ENCODE peak calls at places on chromosomes 16 and 17, in five cellular contexts. D, M, W, H and G are unnamed samples.

GRCh38 chr16:22670551-22670970 is 143.4 kb upstream of the HS3ST2 start:
- DNase-seq in D (peak; percentile 60), M (peak; percentile 95), W (no peak), H (peak; percentile 50), G (peak; percentile 99)

GRCh38 chr17:78324391-78325075 is 35.3 kb downstream of the SOCS3 start:
- DNase-seq in D (no peak), M (peak; percentile 71), W (no peak), H (no peak), G (no peak)

GRCh38 chr17:54435966-54436365 is 464.7 kb upstream of the TOM1L1 start:
- DNase-seq in D (no peak), M (peak; percentile 10), W (no peak), H (no peak), G (no peak)

GRCh38 chr17:41664587-41665565 is 23.8 kb upstream of the EIF1 start:
- DNase-seq in D (no peak), M (no peak), W (no peak), H (no peak), G (no peak)

GRCh38 chr17:71496552-71496951 is 624.3 kb upstream of the SOX9 start:
- DNase-seq in D (no peak), M (no peak), W (no peak), H (no peak), G (no peak)

GRCh38 chr16:87227651-87228015 is 89.6 kb downstream of the C16orf95 start:
- DNase-seq in D (no peak), M (peak; percentile 24), W (no peak), H (no peak), G (no peak)

GRCh38 chr17:6461246-6461645 is 17.0 kb downstream of the PIMREG start:
- DNase-seq in D (no peak), M (no peak), W (no peak), H (no peak), G (no peak)

GRCh38 chr17:76492989-76493501 is 8.2 kb downstream of the RHBDF2 start:
- DNase-seq in D (no peak), M (no peak), W (peak; percentile 80), H (no peak), G (no peak)

GRCh38 chr16:56708418-56708817 is 21.5 kb upstream of the NUP93 start:
- DNase-seq in D (no peak), M (peak; percentile 18), W (no peak), H (no peak), G (no peak)

GRCh38 chr16:79165541-79165940 is 435.0 kb downstream of the MAF start:
- DNase-seq in D (no peak), M (no peak), W (no peak), H (no peak), G (no peak)

GRCh38 chr17:44171931-44172455 is 1.5 kb downstream of the ASB16 start:
- DNase-seq in D (no peak), M (no peak), W (no peak), H (no peak), G (no peak)

GRCh38 chr17:50793007-50793406 is 25.7 kb upstream of the ANKRD40CL start:
- DNase-seq in D (no peak), M (no peak), W (no peak), H (no peak), G (no peak)

GRCh38 chr17:47733047-47733413 is at the start of gene TBX21:
- DNase-seq in D (peak; percentile 90), M (peak; percentile 90), W (no peak), H (peak; percentile 73), G (peak; percentile 84)

GRCh38 chr17:42989726-42990652 is 8.2 kb upstream of the RPL27 start:
- DNase-seq in D (peak; percentile 76), M (no peak), W (no peak), H (peak; percentile 32), G (no peak)

GRCh38 chr17:28074010-28074409 is 31.5 kb downstream of the NLK start:
- DNase-seq in D (no peak), M (no peak), W (no peak), H (no peak), G (no peak)

GRCh38 chr17:57935833-57936807 is 19.1 kb downstream of the CUEDC1 start:
- DNase-seq in D (no peak), M (peak; percentile 48), W (no peak), H (peak; percentile 80), G (no peak)

GRCh38 chr16:4882633-4883285 is 35.5 kb downstream of the UBN1 start:
- DNase-seq in D (no peak), M (no peak), W (no peak), H (no peak), G (no peak)

GRCh38 chr17:6374761-6375312 is 60.1 kb downstream of the AIPL1 start:
- DNase-seq in D (peak; percentile 86), M (peak; percentile 61), W (no peak), H (no peak), G (peak; percentile 8)

GRCh38 chr16:58970775-58971174 is 236.7 kb upstream of the GOT2 start:
- DNase-seq in D (no peak), M (no peak), W (no peak), H (no peak), G (no peak)

GRCh38 chr17:15279011-15279477 is 13.9 kb upstream of the PMP22 start:
- DNase-seq in D (peak; percentile 82), M (no peak), W (no peak), H (no peak), G (no peak)

GRCh38 chr17:2954898-2955445 is 108.4 kb downstream of the OR1D5 start:
- DNase-seq in D (peak; percentile 90), M (no peak), W (no peak), H (peak; percentile 98), G (no peak)

GRCh38 chr17:147796-148740 is 10.7 kb downstream of the SCGB1C2 start:
- DNase-seq in D (no peak), M (no peak), W (no peak), H (no peak), G (no peak)

GRCh38 chr16:29811896-29812665 is at the start of gene PRRT2:
- DNase-seq in D (no peak), M (peak; percentile 71), W (no peak), H (no peak), G (peak; percentile 66)

GRCh38 chr17:38417210-38417951 is 10.9 kb upstream of the ARHGAP23 start:
- DNase-seq in D (no peak), M (no peak), W (no peak), H (no peak), G (peak; percentile 61)
- H3K27ac ChIP-seq in D (peak overlapping the region; percentile 91), M (no peak overlapping the region), W (no peak overlapping the region), H (no peak overlapping the region), G (no peak overlapping the region)

GRCh38 chr17:64326030-64326419 is 63.0 kb upstream of the TEX2 start:
- DNase-seq in D (no peak), M (no peak), W (no peak), H (no peak), G (no peak)

GRCh38 chr17:64328036-64328874 is 62.4 kb downstream of the PECAM1 start:
- DNase-seq in D (no peak), M (no peak), W (no peak), H (no peak), G (no peak)

GRCh38 chr17:64328875-64329405 is 61.7 kb downstream of the PECAM1 start:
- DNase-seq in D (no peak), M (no peak), W (no peak), H (no peak), G (no peak)

GRCh38 chr17:64327201-64327930 is 63.3 kb downstream of the PECAM1 start:
- DNase-seq in D (no peak), M (no peak), W (no peak), H (no peak), G (no peak)

DNA sequence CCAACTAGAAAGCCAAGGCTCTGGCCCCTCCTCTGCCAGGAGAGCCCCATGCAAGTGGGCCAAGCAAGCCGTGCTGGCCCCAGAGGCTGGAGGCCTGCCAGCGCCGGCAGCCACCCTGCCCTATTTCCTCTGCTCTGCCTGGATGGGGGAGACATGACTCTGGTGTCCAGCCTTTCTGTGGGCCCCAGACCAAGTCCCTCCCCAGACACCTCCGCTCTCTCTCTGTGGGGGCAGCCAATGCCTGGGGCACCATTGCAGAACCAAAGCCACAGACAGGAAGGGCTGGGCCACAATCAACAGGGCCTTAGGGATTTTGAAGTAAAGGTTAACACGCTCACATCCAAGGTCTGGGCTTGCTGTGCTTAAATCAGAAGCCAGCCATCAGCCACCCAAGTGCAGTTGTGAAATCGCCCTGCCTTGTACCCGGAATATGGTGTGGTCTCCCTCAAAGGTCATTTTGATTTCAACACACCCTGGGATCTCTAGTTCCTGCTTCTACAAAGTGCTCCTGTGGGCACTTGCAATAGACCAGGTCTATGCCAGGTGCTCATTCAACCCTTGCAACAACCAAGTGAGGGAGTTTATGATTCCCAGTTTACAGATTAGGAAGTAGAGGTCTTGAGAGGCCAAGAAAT is 63.5 kb upstream of the TEX2 start:
- DNase-seq in D (no peak), M (no peak), W (no peak), H (peak; percentile 63), G (no peak)
- TF ChIP-seq JUNB in D (no peak), M (no peak), W (no peak), H (no peak), G (no peak)

DNA sequence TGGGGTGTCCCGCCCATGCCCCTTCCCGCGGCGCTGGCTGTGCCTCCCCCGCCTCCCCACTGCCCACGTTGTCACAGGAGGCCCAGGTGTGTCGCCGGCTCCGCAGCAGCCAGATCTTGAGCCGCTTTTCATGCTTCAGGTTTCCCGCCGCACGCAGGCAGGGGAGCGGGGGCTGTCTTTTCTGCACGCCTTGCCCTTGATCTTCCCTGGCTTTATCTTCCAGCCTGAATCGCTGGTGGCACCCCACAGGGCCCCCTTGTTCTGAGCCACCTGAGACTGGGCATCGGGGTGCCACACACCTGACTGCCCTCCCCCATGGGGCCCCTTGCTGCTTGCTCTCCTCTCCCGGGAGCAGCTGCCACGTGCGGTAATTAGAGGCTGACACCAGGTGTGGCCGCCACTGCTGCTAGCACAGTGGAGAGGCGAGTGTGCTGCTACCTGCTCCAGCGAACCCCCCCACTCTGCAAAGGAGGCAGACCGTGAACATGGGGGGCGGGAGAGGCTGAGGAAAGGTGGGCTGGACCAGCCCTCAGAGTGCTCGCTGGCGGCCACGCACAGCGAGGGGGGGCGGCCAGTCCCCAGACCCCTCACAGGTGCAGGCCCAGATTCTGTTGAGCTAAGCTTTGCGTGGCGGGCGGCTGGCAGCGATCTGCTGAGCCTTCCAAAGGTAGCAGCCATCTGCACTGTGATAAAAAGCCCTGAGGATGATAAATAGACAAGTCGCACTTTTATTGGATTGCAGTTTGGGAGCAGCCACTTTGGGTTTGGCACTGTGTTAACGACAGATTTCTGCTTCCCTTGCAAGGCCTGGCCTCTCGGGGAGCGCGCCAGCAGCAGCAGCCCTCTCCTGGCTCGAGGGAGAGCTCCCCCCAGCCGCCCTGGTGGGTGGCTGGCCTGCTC is 168.0 kb upstream of the GSE1 start:
- DNase-seq in D (no peak), M (peak; percentile 57), W (no peak), H (no peak), G (peak; percentile 52)
- H3K27ac ChIP-seq in D (no peak overlapping the region), M (no peak overlapping the region), W (no peak overlapping the region), H (no peak overlapping the region), G (no peak overlapping the region)

GRCh38 chr16:30876867-30877266 is 17.0 kb downstream of the BCL7C start:
- DNase-seq in D (no peak), M (peak; percentile 59), W (no peak), H (peak; percentile 62), G (peak; percentile 20)
- TF ChIP-seq JUNB in D (no peak), M (no peak), W (no peak), H (no peak), G (no peak)

DNA sequence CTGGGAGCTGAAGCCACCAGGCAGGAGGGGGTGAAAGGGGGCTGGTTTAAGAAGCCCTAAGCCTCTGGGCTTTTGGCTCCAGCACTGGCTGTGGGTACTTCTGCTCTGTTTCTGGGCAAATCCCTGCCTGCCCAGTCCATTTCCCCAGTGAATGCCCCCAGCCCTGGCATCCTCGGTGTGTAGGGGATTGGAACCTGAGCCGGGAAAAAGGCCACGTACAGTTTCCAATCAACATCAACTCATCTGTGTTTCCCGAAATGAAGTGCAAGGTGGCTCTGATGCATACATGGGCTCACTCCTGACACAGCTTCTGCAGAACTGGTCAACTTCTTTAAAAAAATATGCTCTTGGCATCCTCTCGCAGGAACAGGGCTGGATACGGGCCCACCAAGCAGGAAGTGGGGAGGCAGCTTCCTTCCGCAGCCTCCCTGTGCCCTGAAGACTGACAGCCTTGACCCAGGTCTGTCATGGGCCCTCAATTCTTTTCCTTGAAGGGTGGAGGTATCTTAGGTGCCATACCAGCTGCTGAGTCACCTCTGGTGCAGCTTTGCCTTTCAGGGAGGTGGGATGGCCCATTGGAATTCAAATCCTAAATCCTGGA is 73.3 kb downstream of the N4BP1 start:
- DNase-seq in D (no peak), M (no peak), W (no peak), H (no peak), G (no peak)
- H3K27ac ChIP-seq in D (no peak overlapping the region), M (no peak overlapping the region), W (peak overlapping the region; percentile 73), H (no peak overlapping the region), G (no peak overlapping the region)